ENCODE peak calls at places on chromosome X, in eight cellular contexts. S, B, Y, G, D, J, C and E are unnamed samples.

GRCh38 chrX:23952984-23953907 is 45.4 kb downstream of the CXorf58 start:
- DNase-seq in S (peak), B (no peak), Y (no peak), G (no peak), D (no peak), J (no peak), C (peak), E (no peak)

GRCh38 chrX:78378476-78379115 is 51.2 kb upstream of the CYSLTR1 start:
- DNase-seq in S (no peak), B (no peak), Y (no peak), G (no peak), D (no peak), J (no peak), C (no peak), E (no peak)

GRCh38 chrX:71107762-71108360 is 1.3 kb upstream of the CXorf65 start:
- DNase-seq in S (no peak), B (no peak), Y (no peak), G (no peak), D (no peak), J (no peak), C (no peak), E (no peak)

GRCh38 chrX:44785652-44786051 is 58.2 kb upstream of the DUSP21 start:
- DNase-seq in S (no peak), B (no peak), Y (peak), G (peak), D (no peak), J (peak), C (peak), E (peak)

GRCh38 chrX:68681443-68681941 is 34.0 kb downstream of the STARD8 start:
- DNase-seq in S (no peak), B (no peak), Y (no peak), G (peak), D (no peak), J (no peak), C (peak), E (no peak)

GRCh38 chrX:132957211-132958085 is 981 bp downstream of the HS6ST2 start:
- DNase-seq in S (peak), B (no peak), Y (peak), G (no peak), D (peak), J (no peak), C (no peak), E (peak)

GRCh38 chrX:154728791-154729190 is 22.1 kb downstream of the GAB3 start:
- DNase-seq in S (no peak), B (no peak), Y (no peak), G (no peak), D (no peak), J (no peak), C (no peak), E (no peak)

GRCh38 chrX:74450803-74451449 is 29.6 kb downstream of the SLC16A2 start:
- DNase-seq in S (no peak), B (peak), Y (peak), G (peak), D (no peak), J (peak), C (peak), E (peak)

GRCh38 chrX:54785901-54786300 is 12.2 kb downstream of the ITIH6 start:
- DNase-seq in S (peak), B (no peak), Y (peak), G (peak), D (no peak), J (no peak), C (no peak), E (peak)

GRCh38 chrX:109352121-109352556 is 129.7 kb downstream of the GUCY2F start:
- DNase-seq in S (no peak), B (no peak), Y (no peak), G (no peak), D (no peak), J (no peak), C (no peak), E (no peak)

GRCh38 chrX:155888139-155888538 is 7.0 kb downstream of the VAMP7 start:
- DNase-seq in S (no peak), B (no peak), Y (peak), G (peak), D (no peak), J (peak), C (peak), E (peak)

GRCh38 chrX:31036895-31037294 is 34.9 kb downstream of the FTHL17 start:
- DNase-seq in S (peak), B (peak), Y (peak), G (peak), D (peak), J (peak), C (peak), E (peak)

GRCh38 chrX:75522565-75523411 is at the start of gene ZDHHC15:
- DNase-seq in S (peak), B (no peak), Y (peak), G (peak), D (peak), J (no peak), C (peak), E (peak)

GRCh38 chrX:17160971-17161370 is 214.0 kb upstream of the NHS start:
- DNase-seq in S (no peak), B (no peak), Y (peak), G (no peak), D (no peak), J (no peak), C (no peak), E (no peak)

GRCh38 chrX:76148011-76148665 is 24.7 kb upstream of the PBDC1 start:
- DNase-seq in S (no peak), B (no peak), Y (peak), G (peak), D (peak), J (peak), C (peak), E (peak)

GRCh38 chrX:1788300-1788911 is 173.5 kb downstream of the ASMT start:
- DNase-seq in S (no peak), B (no peak), Y (no peak), G (no peak), D (no peak), J (no peak), C (no peak), E (no peak)

GRCh38 chrX:106935175-106935574 is 15.0 kb downstream of the CLDN2 start:
- DNase-seq in S (no peak), B (peak), Y (no peak), G (no peak), D (no peak), J (no peak), C (peak), E (no peak)

GRCh38 chrX:68719904-68720614 is 72.6 kb downstream of the STARD8 start:
- DNase-seq in S (no peak), B (no peak), Y (no peak), G (no peak), D (no peak), J (no peak), C (no peak), E (no peak)